ENCODE peak calls at places on chromosome 11, in five cellular contexts. W is stimulated activated CD4-positive, alpha-beta T cell treated with anti-CD3 and anti-CD28 coated beads, Interleukin-4, amount 100 ng/mL, for 48 hours; F is HuH-7.5; A is EL; C is stomach. Z is an unnamed sample.

GRCh38 chr11:124724854-124725718 is 14.7 kb upstream of the NRGN start:
- DNase-seq in C (no peak), F (peak; percentile 46), A (no peak), W (no peak), Z (no peak)

GRCh38 chr11:48012051-48012391 is 31.7 kb downstream of the PTPRJ start:
- DNase-seq in C (no peak), F (no peak), A (no peak), W (no peak), Z (peak; percentile 87)

GRCh38 chr11:102452461-102453285 is at the start of gene TMEM123:
- DNase-seq in A (peak; percentile 85), W (peak; percentile 84), C (peak; percentile 83), F (peak; percentile 38), Z (peak; percentile 94)

GRCh38 chr11:32087602-32088001 is 3.3 kb upstream of the RCN1 start:
- DNase-seq in C (no peak), A (peak; percentile 62), W (no peak), F (no peak), Z (no peak)

GRCh38 chr11:17972987-17973386 is 39.9 kb downstream of the SERGEF start:
- DNase-seq in C (no peak), F (no peak), W (no peak), A (peak; percentile 83), Z (peak; percentile 17)

GRCh38 chr11:23164022-23164421 is 303.7 kb upstream of the CCDC179 start:
- DNase-seq in F (no peak), W (no peak), A (no peak), C (no peak), Z (no peak)

GRCh38 chr11:61868601-61869476 is 22.5 kb downstream of the FADS3 start:
- DNase-seq in A (no peak), W (no peak), F (no peak), C (no peak), Z (no peak)

GRCh38 chr11:10379433-10379832 is 74.6 kb downstream of the ADM start:
- DNase-seq in A (peak; percentile 80), F (no peak), C (no peak), W (no peak), Z (no peak)

GRCh38 chr11:61542661-61543060 is 34.1 kb downstream of the LRRC10B start:
- DNase-seq in F (no peak), A (no peak), C (no peak), W (no peak), Z (no peak)

GRCh38 chr11:70539360-70540095 is 141.2 kb downstream of the CTTN start:
- DNase-seq in W (no peak), A (no peak), F (no peak), C (no peak), Z (no peak)

GRCh38 chr11:62554377-62554776 is 7.8 kb upstream of the AHNAK start:
- DNase-seq in A (peak; percentile 60), W (no peak), F (no peak), C (no peak), Z (no peak)

GRCh38 chr11:58770627-58771457 is 39.1 kb upstream of the GLYAT start:
- DNase-seq in F (no peak), W (no peak), A (peak; percentile 84), C (no peak), Z (no peak)

GRCh38 chr11:120122921-120123683 is 14.8 kb downstream of the TRIM29 start:
- DNase-seq in C (no peak), F (no peak), W (no peak), A (no peak), Z (no peak)

GRCh38 chr11:923691-924405 is 1.8 kb upstream of the AP2A2 start:
- DNase-seq in A (no peak), F (no peak), C (no peak), W (no peak), Z (no peak)

GRCh38 chr11:101458161-101458560 is 125.6 kb downstream of the TRPC6 start:
- DNase-seq in A (peak; percentile 43), F (no peak), W (no peak), C (no peak), Z (no peak)

GRCh38 chr11:46210133-46210636 is 67.3 kb upstream of the CREB3L1 start:
- DNase-seq in W (no peak), C (no peak), A (peak; percentile 55), F (no peak), Z (peak; percentile 45)

GRCh38 chr11:120029321-120029720 is 108.6 kb downstream of the TRIM29 start:
- DNase-seq in C (no peak), A (no peak), F (no peak), W (no peak), Z (no peak)

GRCh38 chr11:123188508-123189165 is 6.4 kb downstream of the CLMP start:
- DNase-seq in F (no peak), W (no peak), C (no peak), A (peak; percentile 86), Z (no peak)

GRCh38 chr11:8531312-8531711 is 62.7 kb downstream of the STK33 start:
- DNase-seq in F (no peak), A (no peak), W (no peak), C (no peak), Z (no peak)

GRCh38 chr11:124402326-124402922 is 3.6 kb upstream of the OR8B3 start:
- DNase-seq in A (peak; percentile 76), W (peak; percentile 42), C (peak; percentile 30), F (peak; percentile 55), Z (peak; percentile 79)

GRCh38 chr11:1085440-1086170 is 10.9 kb downstream of the MUC2 start:
- DNase-seq in W (no peak), F (no peak), C (no peak), A (no peak), Z (no peak)

GRCh38 chr11:113773092-113773415 is 438 bp downstream of the ZW10 start:
- DNase-seq in C (peak; percentile 29), A (peak; percentile 48), W (no peak), F (peak; percentile 19), Z (no peak)

GRCh38 chr11:61820174-61820573 is 3.4 kb upstream of the FADS1 start:
- DNase-seq in F (no peak), W (no peak), C (no peak), A (peak; percentile 57), Z (no peak)

GRCh38 chr11:65870706-65871681 is 1.6 kb downstream of the EFEMP2 start:
- DNase-seq in W (no peak), C (no peak), A (no peak), F (no peak), Z (no peak)

GRCh38 chr11:94737171-94737611 is 31.0 kb upstream of the AMOTL1 start:
- DNase-seq in C (no peak), A (peak; percentile 81), W (no peak), F (no peak), Z (no peak)

GRCh38 chr11:34748036-34748435 is 127.1 kb downstream of the EHF start:
- DNase-seq in F (no peak), A (no peak), W (no peak), C (no peak), Z (no peak)

GRCh38 chr11:57604289-57605010 is 7.0 kb downstream of the SERPING1 start:
- DNase-seq in W (no peak), A (no peak), F (no peak), C (no peak), Z (no peak)

GRCh38 chr11:118996926-118997626 is 862 bp upstream of the CENATAC start:
- DNase-seq in W (peak; percentile 18), C (no peak), A (peak; percentile 35), F (no peak), Z (peak; percentile 66)

GRCh38 chr11:62647609-62648005 is 1.2 kb upstream of the GANAB start:
- DNase-seq in C (no peak), W (no peak), F (no peak), A (no peak), Z (no peak)

GRCh38 chr11:134780486-134781155 is 368.6 kb upstream of the B3GAT1 start:
- DNase-seq in A (no peak), F (no peak), C (no peak), W (no peak), Z (no peak)

GRCh38 chr11:2470495-2470894 is 25.7 kb downstream of the KCNQ1 start:
- DNase-seq in W (no peak), F (no peak), A (no peak), C (no peak), Z (no peak)

GRCh38 chr11:612201-612960 is 3.4 kb downstream of the IRF7 start:
- DNase-seq in F (no peak), A (peak; percentile 48), C (peak; percentile 76), W (no peak), Z (peak; percentile 47)

GRCh38 chr11:76025068-76025467 is 181.2 kb downstream of the WNT11 start:
- DNase-seq in C (no peak), F (no peak), W (no peak), A (peak; percentile 83), Z (no peak)

GRCh38 chr11:12087075-12087775 is 23.2 kb upstream of the MICAL2 start:
- DNase-seq in W (no peak), C (no peak), F (no peak), A (peak; percentile 82), Z (peak; percentile 69)

GRCh38 chr11:106446961-106447360 is 369.5 kb downstream of the AASDHPPT start:
- DNase-seq in A (no peak), F (no peak), W (no peak), C (no peak), Z (no peak)

GRCh38 chr11:30092518-30092917 is 75.7 kb upstream of the KCNA4 start:
- DNase-seq in C (no peak), F (no peak), W (no peak), A (no peak), Z (no peak)

GRCh38 chr11:12272821-12273617 is 104.4 kb upstream of the PARVA start:
- DNase-seq in A (peak; percentile 89), C (no peak), W (no peak), F (no peak), Z (no peak)

Z was measured in activated CD8-positive, alpha-beta T cell treated with anti-CD3 and anti-CD28 coated beads for 36 hours.